ENCODE peak calls at places on chromosomes 13 and 19, in ten cellular contexts. M is IMR-90, B is neural progenitor cell, H is DND-41, C is mammary epithelial cell, J is GM23248, I is PC-9, R is H9, L is fibroblast of lung, O is OCI-LY7. N is an unnamed sample.

GRCh38 chr13:65454403-65454802 is 1775.7 kb downstream of the PCDH9 start:
- DNase-seq in M (no peak), B (no peak), H (no peak), C (no peak), J (no peak), I (no peak), R (no peak), L (no peak), O (no peak), N (no peak)

GRCh38 chr19:33193269-33193863 is 764 bp upstream of the LRP3 start:
- DNase-seq in M (no peak), B (no peak), H (no peak), C (no peak), J (no peak), I (no peak), R (no peak), L (no peak), O (no peak), N (no peak)

GRCh38 chr13:95492044-95492801 is 60.3 kb upstream of the CLDN10 start:
- DNase-seq in M (no peak), B (peak; percentile 13), H (no peak), C (peak; percentile 28), J (no peak), I (peak; percentile 81), R (peak; percentile 61), L (no peak), O (no peak), N (peak; percentile 55)

GRCh38 chr13:25860862-25861261 is 191.0 kb downstream of the SHISA2 start:
- DNase-seq in M (peak; percentile 33), B (no peak), H (no peak), C (peak; percentile 78), J (peak; percentile 24), I (no peak), R (no peak), L (peak; percentile 71), O (no peak), N (no peak)

GRCh38 chr13:42804244-42804868 is 23.0 kb downstream of the FAM216B start:
- DNase-seq in M (no peak), B (no peak), H (no peak), C (no peak), J (no peak), I (no peak), R (no peak), L (no peak), O (no peak), N (no peak)

GRCh38 chr19:18662972-18663732 is 20.3 kb upstream of the CRTC1 start:
- DNase-seq in M (no peak), B (peak; percentile 59), H (no peak), C (no peak), J (no peak), I (peak; percentile 6), R (no peak), L (no peak), O (no peak), N (no peak)

GRCh38 chr13:32650705-32651311 is 64.6 kb downstream of the PDS5B start:
- DNase-seq in M (peak; percentile 75), B (peak; percentile 76), H (peak; percentile 63), C (peak; percentile 53), J (peak; percentile 70), I (peak; percentile 46), R (peak; percentile 58), L (peak; percentile 83), O (peak; percentile 75), N (peak; percentile 71)

GRCh38 chr19:16715613-16716012 is 4.0 kb upstream of the NWD1 start:
- DNase-seq in M (no peak), B (no peak), H (no peak), C (no peak), J (no peak), I (no peak), R (no peak), L (no peak), O (no peak), N (no peak)

GRCh38 chr19:48962029-48962848 is 2.9 kb upstream of the FTL start:
- DNase-seq in M (no peak), B (no peak), H (no peak), C (no peak), J (peak; percentile 59), I (peak; percentile 72), R (peak; percentile 71), L (peak; percentile 42), O (peak; percentile 83), N (peak; percentile 94)

GRCh38 chr13:48505597-48506091 is 27.2 kb downstream of the RCBTB2 start:
- DNase-seq in M (peak; percentile 71), B (no peak), H (peak; percentile 81), C (peak; percentile 51), J (peak; percentile 19), I (no peak), R (no peak), L (peak; percentile 52), O (peak; percentile 88), N (no peak)

GRCh38 chr19:44948237-44948636 is 2.4 kb downstream of the APOC2 start:
- DNase-seq in M (no peak), B (no peak), H (no peak), C (no peak), J (no peak), I (no peak), R (no peak), L (no peak), O (no peak), N (no peak)
- H3K4me2 ChIP-seq in M (no peak overlapping the region), B (no peak overlapping the region), H (no peak overlapping the region), C (no peak overlapping the region), J (no peak overlapping the region), I (no peak overlapping the region), R (no peak overlapping the region), L (no peak overlapping the region), O (peak overlapping the region; percentile 32), N (no peak overlapping the region)

GRCh38 chr13:46803586-46803985 is 6.6 kb upstream of the ESD start:
- DNase-seq in M (peak; percentile 49), B (no peak), H (no peak), C (no peak), J (no peak), I (no peak), R (no peak), L (no peak), O (no peak), N (no peak)
- H3K4me2 ChIP-seq in M (no peak overlapping the region), B (no peak overlapping the region), H (no peak overlapping the region), C (no peak overlapping the region), J (peak overlapping the region; percentile 2), I (no peak overlapping the region), R (no peak overlapping the region), L (no peak overlapping the region), O (no peak overlapping the region), N (no peak overlapping the region)

DNA sequence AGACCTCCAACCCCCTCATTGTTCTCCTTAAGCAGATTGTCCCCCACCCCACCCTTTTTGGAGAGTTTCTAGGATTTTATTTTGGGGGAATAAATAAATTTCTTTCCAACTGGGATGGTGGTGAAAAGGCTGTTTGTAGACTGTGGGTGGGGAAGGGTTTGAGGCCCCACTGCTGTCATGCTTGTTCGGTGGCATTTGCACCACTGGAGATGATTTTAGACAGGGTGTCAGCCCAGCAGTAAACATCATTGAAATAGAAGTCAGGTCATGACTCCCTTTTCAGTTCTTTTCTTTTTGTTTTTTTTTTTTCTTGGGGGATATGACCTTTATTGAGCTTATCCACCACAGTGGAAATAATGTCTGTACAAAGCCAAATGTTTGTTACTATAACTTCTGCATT is 14.0 kb downstream of the UBAC2 start:
- DNase-seq in M (no peak), B (no peak), H (no peak), C (no peak), J (no peak), I (peak; percentile 31), R (no peak), L (no peak), O (no peak), N (no peak)
- H3K4me2 ChIP-seq in M (no peak overlapping the region), B (peak overlapping the region; percentile 66), H (peak overlapping the region; percentile 80), C (no peak overlapping the region), J (no peak overlapping the region), I (no peak overlapping the region), R (no peak overlapping the region), L (no peak overlapping the region), O (peak overlapping the region; percentile 36), N (no peak overlapping the region)

DNA sequence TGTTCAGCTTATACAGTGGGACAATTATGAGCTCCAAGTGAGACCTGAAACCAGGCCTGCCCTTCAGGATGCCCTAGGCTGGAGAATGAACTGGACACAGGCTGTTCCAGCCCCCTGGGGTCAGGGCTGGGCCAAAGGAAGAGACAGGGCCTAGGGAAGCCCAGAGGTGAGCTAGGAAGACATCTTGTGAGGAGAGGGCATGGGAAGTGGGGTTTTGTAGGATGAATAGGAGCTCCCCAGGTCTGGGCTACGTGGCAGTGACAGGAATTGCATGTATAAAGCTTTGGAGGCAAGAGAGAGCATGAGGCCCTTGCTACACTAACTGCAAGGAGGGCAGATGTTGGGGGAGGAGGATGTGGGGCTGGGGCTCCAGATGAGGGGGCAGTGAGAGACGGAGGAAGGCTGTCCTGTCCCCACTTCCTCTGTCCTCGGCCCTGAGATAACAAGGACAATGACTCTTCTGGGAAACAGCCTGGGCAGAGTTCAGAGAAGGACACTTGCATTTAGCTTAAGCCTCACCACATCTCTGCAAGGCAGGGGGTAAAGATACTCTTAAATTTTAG is 1.5 kb upstream of the TBXA2R start:
- DNase-seq in M (no peak), B (no peak), H (no peak), C (no peak), J (no peak), I (no peak), R (no peak), L (no peak), O (no peak), N (no peak)
- H3K4me2 ChIP-seq in M (no peak overlapping the region), B (peak overlapping the region; percentile 80), H (no peak overlapping the region), C (no peak overlapping the region), J (peak overlapping the region; percentile 68), I (no peak overlapping the region), R (peak overlapping the region; percentile 56), L (no peak overlapping the region), O (no peak overlapping the region), N (peak overlapping the region; percentile 84)

GRCh38 chr13:44972956-44973581 is 16.2 kb downstream of the NUFIP1 start:
- DNase-seq in M (peak; percentile 38), B (peak; percentile 32), H (no peak), C (no peak), J (peak; percentile 74), I (no peak), R (no peak), L (peak; percentile 54), O (peak; percentile 38), N (peak; percentile 15)

GRCh38 chr13:44971656-44972595 is 17.3 kb downstream of the NUFIP1 start:
- DNase-seq in M (peak; percentile 68), B (no peak), H (no peak), C (no peak), J (peak; percentile 16), I (no peak), R (no peak), L (no peak), O (no peak), N (no peak)

GRCh38 chr13:44976196-44976595 is 13.1 kb downstream of the NUFIP1 start:
- DNase-seq in M (no peak), B (no peak), H (no peak), C (no peak), J (no peak), I (no peak), R (no peak), L (no peak), O (no peak), N (no peak)

GRCh38 chr13:44976949-44977583 is 12.2 kb downstream of the NUFIP1 start:
- DNase-seq in M (no peak), B (no peak), H (no peak), C (no peak), J (no peak), I (no peak), R (no peak), L (no peak), O (no peak), N (no peak)

GRCh38 chr13:44974056-44974798 is 15.0 kb downstream of the NUFIP1 start:
- DNase-seq in M (peak; percentile 65), B (no peak), H (no peak), C (peak; percentile 41), J (peak; percentile 46), I (no peak), R (no peak), L (peak; percentile 53), O (no peak), N (no peak)
- H3K4me2 ChIP-seq in M (no peak overlapping the region), B (no peak overlapping the region), H (no peak overlapping the region), C (no peak overlapping the region), J (no peak overlapping the region), I (no peak overlapping the region), R (no peak overlapping the region), L (no peak overlapping the region), O (no peak overlapping the region), N (no peak overlapping the region)